ENCODE peak calls at places on chromosome 10, in nine cellular contexts. Q, V, J, S, Z, N, C, X and M are unnamed samples. For H3K9me3, the result is how much of the 10 kb centered on the place peaks cover.

GRCh38 chr10:85861513-85862197 is 504.9 kb downstream of the GRID1 start:
- DNase-seq in Q (no peak), V (no peak), J (no peak), S (no peak), Z (no peak), N (no peak), C (no peak), X (no peak), M (no peak)

GRCh38 chr10:7856685-7857084 is 38.4 kb downstream of the TAF3 start:
- DNase-seq in Q (no peak), V (no peak), J (no peak), S (no peak), Z (no peak), N (no peak), C (no peak), X (peak), M (no peak)

GRCh38 chr10:106499448-106499847 is 665.1 kb downstream of the SORCS1 start:
- DNase-seq in Q (no peak), V (no peak), J (no peak), S (no peak), Z (no peak), N (no peak), C (no peak), X (no peak), M (no peak)

GRCh38 chr10:48804740-48805182 is 120.1 kb downstream of the WDFY4 start:
- DNase-seq in Q (peak), V (no peak), J (no peak), S (no peak), Z (no peak), N (no peak), C (no peak), X (peak), M (peak)

GRCh38 chr10:35822316-35822715 is 180.2 kb upstream of the FZD8 start:
- DNase-seq in Q (peak), V (peak), J (peak), S (peak), Z (peak), N (no peak), C (no peak), X (peak), M (peak)

GRCh38 chr10:104128214-104128613 is 6.2 kb downstream of the SFR1 start:
- DNase-seq in Q (no peak), V (no peak), J (no peak), S (no peak), Z (no peak), N (no peak), C (no peak), X (no peak), M (no peak)

GRCh38 chr10:86526606-86527005 is 5.0 kb upstream of the WAPL start:
- DNase-seq in Q (no peak), V (no peak), J (no peak), S (no peak), Z (no peak), N (no peak), C (no peak), X (no peak), M (peak)

GRCh38 chr10:114271779-114272167 is 32.7 kb downstream of the VWA2 start:
- DNase-seq in Q (no peak), V (peak), J (peak), S (peak), Z (peak), N (no peak), C (no peak), X (peak), M (no peak)

GRCh38 chr10:31623466-31623865 is 304.4 kb downstream of the ZEB1 start:
- DNase-seq in Q (no peak), V (no peak), J (peak), S (no peak), Z (no peak), N (no peak), C (no peak), X (no peak), M (no peak)

GRCh38 chr10:123648595-123648994 is 17.6 kb upstream of the GPR26 start:
- DNase-seq in Q (no peak), V (no peak), J (no peak), S (no peak), Z (no peak), N (no peak), C (no peak), X (no peak), M (no peak)

GRCh38 chr10:15427836-15428414 is 56.8 kb upstream of the FAM171A1 start:
- DNase-seq in Q (no peak), V (peak), J (no peak), S (no peak), Z (no peak), N (no peak), C (no peak), X (peak), M (peak)

GRCh38 chr10:116134316-116134715 is 138.7 kb downstream of the GFRA1 start:
- DNase-seq in Q (no peak), V (no peak), J (no peak), S (no peak), Z (no peak), N (no peak), C (no peak), X (no peak), M (no peak)

GRCh38 chr10:125628251-125629049 is 54.5 kb downstream of the TEX36 start:
- DNase-seq in Q (no peak), V (no peak), J (no peak), S (no peak), Z (no peak), N (no peak), C (no peak), X (no peak), M (no peak)

GRCh38 chr10:24622781-24623301 is 100.8 kb downstream of the ARHGAP21 start:
- DNase-seq in Q (no peak), V (no peak), J (no peak), S (no peak), Z (no peak), N (no peak), C (no peak), X (no peak), M (no peak)

GRCh38 chr10:73744690-73744994 is 470 bp downstream of the SEC24C start:
- DNase-seq in Q (peak), V (peak), J (peak), S (peak), Z (peak), N (no peak), C (no peak), X (peak), M (peak)

GRCh38 chr10:88222878-88223277 is 359.5 kb downstream of the PTEN start:
- DNase-seq in Q (no peak), V (no peak), J (no peak), S (no peak), Z (no peak), N (no peak), C (no peak), X (no peak), M (no peak)

GRCh38 chr10:113563306-113564088 is 10.6 kb downstream of the HABP2 start:
- DNase-seq in Q (peak), V (peak), J (peak), S (peak), Z (peak), N (peak), C (peak), X (peak), M (peak)

GRCh38 chr10:35372329-35372728 is 36.0 kb downstream of the CCNY start:
- DNase-seq in Q (no peak), V (no peak), J (no peak), S (peak), Z (no peak), N (no peak), C (no peak), X (no peak), M (peak)

GRCh38 chr10:55500931-55501559 is 700.0 kb upstream of the PCDH15 start:
- DNase-seq in Q (peak), V (peak), J (no peak), S (no peak), Z (no peak), N (no peak), C (no peak), X (peak), M (peak)

GRCh38 chr10:45657033-45657926 is 15.3 kb downstream of the ZFAND4 start:
- DNase-seq in Q (no peak), V (no peak), J (no peak), S (no peak), Z (no peak), N (no peak), C (no peak), X (no peak), M (no peak)

GRCh38 chr10:91925022-91925320 is 1.4 kb downstream of the BTAF1 start:
- DNase-seq in Q (no peak), V (no peak), J (no peak), S (no peak), Z (no peak), N (no peak), C (no peak), X (no peak), M (no peak)

GRCh38 chr10:26621889-26622681 is 75.4 kb upstream of the PDSS1 start:
- DNase-seq in Q (peak), V (peak), J (peak), S (peak), Z (no peak), N (peak), C (no peak), X (peak), M (peak)

GRCh38 chr10:44382131-44382858 is 2.6 kb downstream of the CXCL12 start:
- DNase-seq in Q (no peak), V (no peak), J (no peak), S (no peak), Z (no peak), N (peak), C (no peak), X (no peak), M (peak)

GRCh38 chr10:35442592-35442991 is 106.3 kb downstream of the CCNY start:
- DNase-seq in Q (no peak), V (no peak), J (no peak), S (no peak), Z (no peak), N (no peak), C (no peak), X (no peak), M (no peak)

GRCh38 chr10:59654007-59654406 is 55.6 kb downstream of the SLC16A9 start:
- DNase-seq in Q (no peak), V (no peak), J (no peak), S (no peak), Z (no peak), N (no peak), C (no peak), X (no peak), M (peak)

GRCh38 chr10:8158439-8159071 is 104.1 kb downstream of the GATA3 start:
- DNase-seq in Q (no peak), V (peak), J (no peak), S (no peak), Z (no peak), N (no peak), C (no peak), X (no peak), M (no peak)

GRCh38 chr10:79379512-79380124 is 32.3 kb downstream of the PPIF start:
- DNase-seq in Q (peak), V (no peak), J (peak), S (no peak), Z (no peak), N (peak), C (no peak), X (no peak), M (peak)

GRCh38 chr10:90245623-90246022 is 544.2 kb downstream of the KIF20B start:
- DNase-seq in Q (no peak), V (no peak), J (no peak), S (no peak), Z (no peak), N (no peak), C (no peak), X (no peak), M (no peak)

GRCh38 chr10:74936577-74937445 is 110.4 kb downstream of the KAT6B start:
- DNase-seq in Q (no peak), V (no peak), J (no peak), S (no peak), Z (no peak), N (no peak), C (no peak), X (no peak), M (no peak)

GRCh38 chr10:4902571-4903011 is 60.6 kb upstream of the AKR1C1 start:
- DNase-seq in Q (peak), V (no peak), J (no peak), S (no peak), Z (peak), N (no peak), C (no peak), X (no peak), M (no peak)

GRCh38 chr10:124000792-124001201 is 92.6 kb downstream of the CHST15 start:
- DNase-seq in Q (no peak), V (no peak), J (no peak), S (peak), Z (no peak), N (peak), C (no peak), X (no peak), M (no peak)

GRCh38 chr10:11845113-11845512 is 22.0 kb downstream of the PROSER2 start:
- DNase-seq in Q (no peak), V (no peak), J (no peak), S (no peak), Z (no peak), N (no peak), C (no peak), X (no peak), M (no peak)

DNA sequence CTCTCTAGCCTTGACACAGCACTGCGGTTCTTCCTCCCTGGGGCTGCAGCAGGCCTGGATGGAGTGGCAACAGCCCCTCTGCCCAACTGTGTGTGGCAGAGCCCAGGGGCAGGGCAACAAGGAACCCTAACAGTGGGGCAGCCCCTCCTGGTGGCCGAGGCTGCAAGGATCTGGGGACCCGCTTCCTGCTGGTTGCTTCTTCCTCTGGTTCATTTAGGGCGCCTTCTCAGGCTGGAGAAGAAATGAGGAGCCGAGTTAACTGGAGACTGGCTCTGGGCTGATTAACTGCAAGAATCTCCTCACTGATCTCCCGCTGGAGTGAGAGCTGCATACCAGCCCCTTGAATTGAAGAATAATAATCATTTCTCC is 80.1 kb upstream of the EMX2 start:
- DNase-seq in Q (no peak), V (no peak), J (no peak), S (no peak), Z (no peak), N (peak), C (no peak), X (peak), M (peak)
- TF ChIP-seq CTCF in Q (no peak), V (peak), J (no peak), S (no peak), Z (no peak), N (no peak), C (no peak), X (peak), M (peak)

GRCh38 chr10:37534166-37534565 is 323.2 kb downstream of the ZNF248 start:
- DNase-seq in Q (no peak), V (no peak), J (no peak), S (no peak), Z (no peak), N (no peak), C (no peak), X (no peak), M (no peak)
- H3K9me3 ChIP-seq in Q (under half), V (under half), J (under half), S (under half), Z (under half), N (under half), C (under half), X (under half), M (under half)

GRCh38 chr10:23284155-23284554 is 60.4 kb downstream of the C10orf67 start:
- DNase-seq in Q (no peak), V (no peak), J (no peak), S (no peak), Z (no peak), N (no peak), C (no peak), X (no peak), M (no peak)

GRCh38 chr10:23284674-23285335 is 59.8 kb downstream of the C10orf67 start:
- DNase-seq in Q (no peak), V (no peak), J (no peak), S (no peak), Z (no peak), N (no peak), C (no peak), X (no peak), M (no peak)

GRCh38 chr10:23283680-23284079 is 60.9 kb downstream of the C10orf67 start:
- DNase-seq in Q (no peak), V (no peak), J (no peak), S (no peak), Z (no peak), N (no peak), C (no peak), X (no peak), M (no peak)

GRCh38 chr10:23280420-23281043 is 64.1 kb downstream of the C10orf67 start:
- DNase-seq in Q (no peak), V (no peak), J (no peak), S (no peak), Z (no peak), N (no peak), C (no peak), X (no peak), M (no peak)

GRCh38 chr10:23281044-23281433 is 63.6 kb downstream of the C10orf67 start:
- DNase-seq in Q (no peak), V (no peak), J (no peak), S (no peak), Z (no peak), N (no peak), C (no peak), X (no peak), M (no peak)
- H3K27ac ChIP-seq in Q (no peak), V (no peak), J (no peak), S (no peak), Z (no peak), N (no peak), C (no peak), X (no peak), M (no peak)

GRCh38 chr10:120990831-120991230 is 139.7 kb downstream of the WDR11 start:
- DNase-seq in Q (no peak), V (no peak), J (no peak), S (peak), Z (no peak), N (no peak), C (no peak), X (no peak), M (no peak)

GRCh38 chr10:120989996-120990395 is 138.8 kb downstream of the WDR11 start:
- DNase-seq in Q (no peak), V (no peak), J (no peak), S (peak), Z (no peak), N (no peak), C (no peak), X (no peak), M (no peak)

GRCh38 chr10:120988751-120989150 is 137.6 kb downstream of the WDR11 start:
- DNase-seq in Q (no peak), V (no peak), J (no peak), S (peak), Z (no peak), N (no peak), C (no peak), X (no peak), M (no peak)

GRCh38 chr10:120987359-120987758 is 136.2 kb downstream of the WDR11 start:
- DNase-seq in Q (no peak), V (no peak), J (no peak), S (no peak), Z (no peak), N (no peak), C (no peak), X (no peak), M (no peak)

GRCh38 chr10:120989279-120989678 is 138.1 kb downstream of the WDR11 start:
- DNase-seq in Q (no peak), V (no peak), J (no peak), S (peak), Z (no peak), N (no peak), C (no peak), X (no peak), M (no peak)
- TF ChIP-seq CTCF in Q (no peak), V (no peak), J (no peak), S (no peak), Z (no peak), N (no peak), C (no peak), X (no peak), M (no peak)

DNA sequence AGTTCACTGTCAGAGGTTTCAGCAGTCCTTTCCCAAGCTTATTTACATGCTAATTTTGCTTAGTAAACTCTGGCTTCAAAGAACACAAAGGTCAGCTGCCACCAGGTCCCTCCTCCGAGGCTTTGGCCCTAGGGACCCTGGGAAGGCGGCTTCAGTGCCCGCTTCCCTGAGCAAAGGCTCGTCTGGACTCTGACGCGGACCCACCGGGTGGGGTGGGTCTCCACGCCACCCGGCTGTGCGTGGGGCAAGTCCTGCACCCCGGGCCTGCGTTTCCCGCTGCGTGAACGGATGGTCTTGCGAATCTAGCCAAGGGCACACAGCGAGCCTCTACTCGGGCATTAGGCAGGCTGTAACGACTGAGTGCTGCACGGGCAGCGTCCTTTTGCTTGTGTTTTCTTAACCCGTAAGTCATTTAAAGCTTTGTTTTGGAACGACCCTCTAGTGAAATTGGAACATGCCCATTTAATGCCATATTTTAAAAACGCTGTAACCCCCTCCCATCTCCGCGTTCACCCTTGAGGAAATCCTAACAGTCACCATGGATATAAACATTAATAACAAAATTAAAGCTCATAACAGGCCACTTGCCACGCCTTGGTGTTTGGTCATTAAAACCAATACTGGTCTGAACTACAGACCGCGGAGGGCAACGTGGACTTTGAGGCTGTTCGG is 830 bp downstream of the BNIP3 start:
- DNase-seq in Q (peak), V (no peak), J (no peak), S (no peak), Z (no peak), N (peak), C (no peak), X (peak), M (peak)
- H3K9me3 ChIP-seq in Q (under half), V (under half), J (under half), S (under half), Z (under half), N (under half), C (under half), X (under half), M (under half)

GRCh38 chr10:99976886-99977391 is 32.8 kb downstream of the DNMBP start:
- DNase-seq in Q (no peak), V (peak), J (no peak), S (no peak), Z (no peak), N (no peak), C (no peak), X (peak), M (no peak)
- H3K27ac ChIP-seq in Q (peak), V (peak), J (peak), S (peak), Z (peak), N (peak), C (no peak), X (peak), M (peak)

GRCh38 chr10:127353544-127353943 is 157.2 kb upstream of the INSYN2A start:
- DNase-seq in Q (no peak), V (no peak), J (no peak), S (no peak), Z (no peak), N (no peak), C (no peak), X (no peak), M (no peak)

GRCh38 chr10:127357265-127357664 is 160.9 kb upstream of the INSYN2A start:
- DNase-seq in Q (no peak), V (no peak), J (no peak), S (no peak), Z (no peak), N (no peak), C (no peak), X (no peak), M (no peak)

GRCh38 chr10:127349737-127350136 is 153.3 kb upstream of the INSYN2A start:
- DNase-seq in Q (no peak), V (no peak), J (no peak), S (no peak), Z (no peak), N (no peak), C (no peak), X (no peak), M (no peak)

GRCh38 chr10:127354255-127354654 is 157.9 kb upstream of the INSYN2A start:
- DNase-seq in Q (no peak), V (no peak), J (no peak), S (no peak), Z (no peak), N (no peak), C (no peak), X (no peak), M (peak)

GRCh38 chr10:127354992-127355391 is 158.6 kb upstream of the INSYN2A start:
- DNase-seq in Q (no peak), V (no peak), J (no peak), S (no peak), Z (no peak), N (no peak), C (no peak), X (no peak), M (peak)
- TF ChIP-seq CTCF in Q (no peak), V (peak), J (no peak), S (no peak), Z (peak), N (peak), C (no peak), X (peak), M (peak)

GRCh38 chr10:129477051-129477450 is 10.0 kb downstream of the MGMT start:
- DNase-seq in Q (no peak), V (no peak), J (no peak), S (no peak), Z (no peak), N (no peak), C (no peak), X (no peak), M (no peak)

GRCh38 chr10:129486805-129487204 is 19.8 kb downstream of the MGMT start:
- DNase-seq in Q (no peak), V (no peak), J (no peak), S (no peak), Z (no peak), N (no peak), C (no peak), X (no peak), M (no peak)

GRCh38 chr10:129483427-129484010 is 16.5 kb downstream of the MGMT start:
- DNase-seq in Q (no peak), V (peak), J (no peak), S (no peak), Z (no peak), N (no peak), C (no peak), X (no peak), M (no peak)

GRCh38 chr10:129476431-129476830 is 9.4 kb downstream of the MGMT start:
- DNase-seq in Q (no peak), V (no peak), J (no peak), S (no peak), Z (no peak), N (no peak), C (no peak), X (no peak), M (no peak)

GRCh38 chr10:129481641-129482040 is 14.6 kb downstream of the MGMT start:
- DNase-seq in Q (no peak), V (no peak), J (no peak), S (no peak), Z (no peak), N (no peak), C (no peak), X (no peak), M (no peak)
- H3K9me3 ChIP-seq in Q (under half), V (under half), J (under half), S (under half), Z (under half), N (under half), C (under half), X (under half), M (under half)